ENCODE peak calls at places on chromosome 7, in eight cellular contexts. One of them, this sample, is unnamed.

GRCh38 chr7:44273681-44274622 is 51.4 kb downstream of the CAMK2B start:
- DNase-seq in activated naive CD4-positive, alpha-beta T cell treated with anti-CD3 and anti-CD28 coated beads, Interleukin-2, amount 10 ng/mL, durations not matched to agents 7 days and 5 days: no peak
- DNase-seq in GOT3: no peak
- DNase-seq in H4: no peak
- DNase-seq in heart left ventricle: no peak
- DNase-seq in hepatic stellate cell: no peak
- DNase-seq in KBM-7: no peak
- DNase-seq in naive thymus-derived CD4-positive, alpha-beta T cell: no peak
- DNase-seq in this sample: no peak

GRCh38 chr7:25777969-25778767 is 373.8 kb upstream of the NFE2L3 start:
- DNase-seq in activated naive CD4-positive, alpha-beta T cell treated with anti-CD3 and anti-CD28 coated beads, Interleukin-2, amount 10 ng/mL, durations not matched to agents 7 days and 5 days: no peak
- DNase-seq in GOT3: no peak
- DNase-seq in H4: no peak
- DNase-seq in heart left ventricle: no peak
- DNase-seq in hepatic stellate cell: no peak
- DNase-seq in KBM-7: no peak
- DNase-seq in naive thymus-derived CD4-positive, alpha-beta T cell: no peak
- DNase-seq in this sample: no peak

GRCh38 chr7:4681922-4682620 is at the start of gene FOXK1:
- DNase-seq in activated naive CD4-positive, alpha-beta T cell treated with anti-CD3 and anti-CD28 coated beads, Interleukin-2, amount 10 ng/mL, durations not matched to agents 7 days and 5 days: peak; percentile 82
- DNase-seq in GOT3: peak; percentile 41
- DNase-seq in H4: peak; percentile 77
- DNase-seq in heart left ventricle: peak; percentile 86
- DNase-seq in hepatic stellate cell: peak; percentile 76
- DNase-seq in KBM-7: peak; percentile 50
- DNase-seq in naive thymus-derived CD4-positive, alpha-beta T cell: peak; percentile 81
- DNase-seq in this sample: peak; percentile 75

GRCh38 chr7:155999631-156000489 is 187.6 kb upstream of the SHH start:
- DNase-seq in activated naive CD4-positive, alpha-beta T cell treated with anti-CD3 and anti-CD28 coated beads, Interleukin-2, amount 10 ng/mL, durations not matched to agents 7 days and 5 days: no peak
- DNase-seq in GOT3: no peak
- DNase-seq in H4: no peak
- DNase-seq in heart left ventricle: no peak
- DNase-seq in hepatic stellate cell: no peak
- DNase-seq in KBM-7: no peak
- DNase-seq in naive thymus-derived CD4-positive, alpha-beta T cell: no peak
- DNase-seq in this sample: no peak

GRCh38 chr7:73828107-73828803 is 2.5 kb upstream of the CLDN4 start:
- DNase-seq in activated naive CD4-positive, alpha-beta T cell treated with anti-CD3 and anti-CD28 coated beads, Interleukin-2, amount 10 ng/mL, durations not matched to agents 7 days and 5 days: no peak
- DNase-seq in GOT3: no peak
- DNase-seq in H4: peak; percentile 95
- DNase-seq in heart left ventricle: no peak
- DNase-seq in hepatic stellate cell: peak; percentile 47
- DNase-seq in KBM-7: peak; percentile 43
- DNase-seq in naive thymus-derived CD4-positive, alpha-beta T cell: no peak
- DNase-seq in this sample: no peak

GRCh38 chr7:104045183-104045582 is 55.7 kb upstream of the RELN start:
- DNase-seq in activated naive CD4-positive, alpha-beta T cell treated with anti-CD3 and anti-CD28 coated beads, Interleukin-2, amount 10 ng/mL, durations not matched to agents 7 days and 5 days: no peak
- DNase-seq in GOT3: no peak
- DNase-seq in H4: no peak
- DNase-seq in heart left ventricle: no peak
- DNase-seq in hepatic stellate cell: no peak
- DNase-seq in KBM-7: no peak
- DNase-seq in naive thymus-derived CD4-positive, alpha-beta T cell: no peak
- DNase-seq in this sample: no peak

GRCh38 chr7:90267263-90267858 is 22.4 kb downstream of the CFAP69 start:
- DNase-seq in activated naive CD4-positive, alpha-beta T cell treated with anti-CD3 and anti-CD28 coated beads, Interleukin-2, amount 10 ng/mL, durations not matched to agents 7 days and 5 days: no peak
- DNase-seq in GOT3: no peak
- DNase-seq in H4: no peak
- DNase-seq in heart left ventricle: no peak
- DNase-seq in hepatic stellate cell: no peak
- DNase-seq in KBM-7: no peak
- DNase-seq in naive thymus-derived CD4-positive, alpha-beta T cell: no peak
- DNase-seq in this sample: no peak

GRCh38 chr7:36128448-36129047 is 24.5 kb upstream of the EEPD1 start:
- DNase-seq in activated naive CD4-positive, alpha-beta T cell treated with anti-CD3 and anti-CD28 coated beads, Interleukin-2, amount 10 ng/mL, durations not matched to agents 7 days and 5 days: no peak
- DNase-seq in GOT3: peak; percentile 62
- DNase-seq in H4: peak; percentile 97
- DNase-seq in heart left ventricle: peak; percentile 77
- DNase-seq in hepatic stellate cell: peak; percentile 67
- DNase-seq in KBM-7: peak; percentile 24
- DNase-seq in naive thymus-derived CD4-positive, alpha-beta T cell: no peak
- DNase-seq in this sample: no peak

This sample was measured in central memory CD4-positive, alpha-beta T cell.